ENCODE peak calls at places on chromosome 11, in eight cellular contexts. O is type B pancreatic cell; S is A673; Z is GM18507; B is stimulated activated CD4-positive, alpha-beta T cell treated with anti-CD3 and anti-CD28 coated beads, Interleukin-4, amount 100 ng/mL, for 48 hours; E is neural crest cell; L is stromal cell of bone marrow; F is iris pigment epithelial cell. I is an unnamed sample.

GRCh38 chr11:65801153-65801987 is 14.5 kb downstream of the OVOL1 start:
- DNase-seq in F (no peak), O (no peak), Z (no peak), L (no peak), S (no peak), E (no peak), B (no peak), I (no peak)

GRCh38 chr11:83392556-83392955 is 106.4 kb upstream of the CCDC90B start:
- DNase-seq in Z (no peak), O (no peak), S (no peak), F (no peak), E (no peak), L (no peak), B (no peak), I (no peak)

GRCh38 chr11:103887001-103887680 is 149.3 kb upstream of the DDI1 start:
- DNase-seq in B (no peak), L (no peak), E (no peak), F (no peak), S (no peak), Z (no peak), O (no peak), I (no peak)

GRCh38 chr11:7672960-7673723 is at the start of gene CYB5R2:
- DNase-seq in E (peak), O (no peak), Z (no peak), B (no peak), L (no peak), S (no peak), F (peak), I (no peak)

GRCh38 chr11:134282121-134283045 is 6.2 kb downstream of the GLB1L3 start:
- DNase-seq in O (no peak), Z (no peak), B (no peak), L (no peak), E (no peak), S (no peak), F (no peak), I (no peak)

GRCh38 chr11:15793032-15793996 is 563.0 kb downstream of the SOX6 start:
- DNase-seq in F (peak), S (no peak), E (no peak), Z (no peak), L (peak), O (no peak), B (no peak), I (no peak)

GRCh38 chr11:94734563-94735275 is 33.4 kb upstream of the AMOTL1 start:
- DNase-seq in S (peak), L (no peak), E (no peak), B (no peak), O (no peak), Z (no peak), F (no peak), I (no peak)

GRCh38 chr11:31676280-31676982 is 134.7 kb downstream of the PAX6 start:
- DNase-seq in S (no peak), O (no peak), E (no peak), B (no peak), F (peak), L (no peak), Z (no peak), I (no peak)

GRCh38 chr11:111512296-111513239 is at the start of gene BTG4:
- DNase-seq in E (peak), F (peak), S (peak), Z (no peak), B (no peak), L (no peak), O (no peak), I (no peak)

GRCh38 chr11:92607969-92608711 is 361.3 kb upstream of the MTNR1B start:
- DNase-seq in S (no peak), O (no peak), Z (no peak), B (no peak), E (no peak), F (no peak), L (no peak), I (no peak)

GRCh38 chr11:48095779-48096470 is 115.6 kb downstream of the PTPRJ start:
- DNase-seq in F (peak), S (no peak), L (no peak), E (no peak), B (no peak), Z (no peak), O (no peak), I (no peak)

GRCh38 chr11:87722756-87723599 is 452.3 kb downstream of the RAB38 start:
- DNase-seq in S (peak), F (peak), E (no peak), L (peak), B (no peak), O (no peak), Z (no peak), I (peak)

GRCh38 chr11:119192111-119192510 is 6.8 kb downstream of the NHERF4 start:
- DNase-seq in O (no peak), L (no peak), E (no peak), F (peak), B (no peak), Z (no peak), S (no peak), I (no peak)

GRCh38 chr11:62921201-62921572 is at the start of gene CHRM1:
- DNase-seq in F (no peak), Z (no peak), B (no peak), S (peak), E (no peak), O (no peak), L (no peak), I (no peak)

GRCh38 chr11:65718964-65719492 is 1.6 kb downstream of the RNASEH2C start:
- DNase-seq in B (no peak), S (no peak), Z (no peak), O (no peak), L (peak), F (peak), E (no peak), I (no peak)

GRCh38 chr11:46745995-46746394 is 27.0 kb downstream of the F2 start:
- DNase-seq in Z (no peak), E (no peak), F (no peak), O (no peak), S (no peak), B (no peak), L (no peak), I (no peak)

GRCh38 chr11:13051257-13051656 is 42.1 kb downstream of the RASSF10 start:
- DNase-seq in Z (no peak), L (no peak), O (no peak), F (no peak), S (no peak), B (no peak), E (no peak), I (no peak)

GRCh38 chr11:127962416-127962815 is 624.9 kb downstream of the ETS1 start:
- DNase-seq in E (no peak), S (no peak), Z (no peak), L (no peak), F (no peak), O (no peak), B (no peak), I (no peak)

GRCh38 chr11:46865340-46865739 is 19.3 kb upstream of the CKAP5 start:
- DNase-seq in Z (no peak), F (peak), B (no peak), S (no peak), E (no peak), L (peak), O (no peak), I (peak)

GRCh38 chr11:77075425-77075905 is 8.7 kb downstream of the CAPN5 start:
- DNase-seq in E (no peak), O (no peak), L (no peak), B (no peak), Z (no peak), S (no peak), F (no peak), I (no peak)

GRCh38 chr11:74238243-74238642 is 67.2 kb downstream of the PPME1 start:
- DNase-seq in Z (no peak), S (no peak), O (no peak), L (no peak), F (no peak), B (no peak), E (no peak), I (no peak)

GRCh38 chr11:92111291-92111690 is 113.3 kb upstream of the FAT3 start:
- DNase-seq in L (no peak), O (no peak), Z (no peak), B (no peak), S (no peak), E (no peak), F (no peak), I (no peak)

GRCh38 chr11:128530119-128531091 is 57.0 kb downstream of the ETS1 start:
- DNase-seq in E (no peak), O (no peak), F (peak), L (peak), S (peak), B (no peak), Z (no peak), I (peak)

I was measured in AG09309.